ENCODE peak calls at places on chromosomes 5 and 9, in five cellular contexts. Y is MCF 10A, O is T47D, R is heart right ventricle, U is NCI-H2029. D is an unnamed sample.

GRCh38 chr9:79774356-79774755 is 202.6 kb downstream of the TLE4 start:
- DNase-seq in Y (no peak), U (no peak), O (no peak), R (no peak), D (no peak)

GRCh38 chr5:142929602-142930001 is 159.4 kb downstream of the ARHGAP26 start:
- DNase-seq in O (no peak), R (peak; percentile 70), Y (no peak), U (no peak), D (no peak)

GRCh38 chr9:124663046-124663961 is 107.8 kb downstream of the NR6A1 start:
- DNase-seq in U (no peak), Y (no peak), O (no peak), R (no peak), D (no peak)

GRCh38 chr9:130922815-130923610 is 16.0 kb downstream of the FIBCD1 start:
- DNase-seq in Y (no peak), R (no peak), U (no peak), O (no peak), D (no peak)

GRCh38 chr5:150774145-150774544 is 4.4 kb upstream of the SMIM3 start:
- DNase-seq in O (no peak), Y (peak; percentile 85), U (no peak), R (no peak), D (no peak)

GRCh38 chr9:130900701-130901497 is 4.3 kb upstream of the QRFP start:
- DNase-seq in Y (no peak), U (no peak), O (no peak), R (no peak), D (no peak)

GRCh38 chr9:95351051-95351450 is 33.5 kb upstream of the FANCC start:
- DNase-seq in O (no peak), Y (no peak), R (no peak), U (no peak), D (no peak)

GRCh38 chr5:87268126-87268969 is 665 bp downstream of the RASA1 start:
- DNase-seq in U (peak; percentile 59), O (peak; percentile 78), R (peak; percentile 75), Y (peak; percentile 62), D (peak; percentile 69)

GRCh38 chr5:119811443-119811842 is 182.1 kb downstream of the FAM170A start:
- DNase-seq in R (no peak), O (no peak), U (no peak), Y (no peak), D (no peak)

GRCh38 chr9:113524460-113524859 is 60.9 kb downstream of the RGS3 start:
- DNase-seq in U (no peak), O (no peak), Y (no peak), R (no peak), D (no peak)

GRCh38 chr5:115366223-115366622 is 69.8 kb upstream of the CCDC112 start:
- DNase-seq in U (no peak), Y (peak; percentile 38), O (peak; percentile 77), R (peak; percentile 18), D (no peak)

GRCh38 chr9:137281345-137282116 is 4.0 kb downstream of the TOR4A start:
- DNase-seq in U (no peak), Y (no peak), O (no peak), R (no peak), D (no peak)

GRCh38 chr5:154842689-154843530 is 7.5 kb downstream of the FAXDC2 start:
- DNase-seq in U (no peak), R (no peak), Y (no peak), O (peak; percentile 77), D (no peak)

GRCh38 chr5:158511454-158511853 is 588.3 kb downstream of the EBF1 start:
- DNase-seq in O (no peak), U (no peak), R (no peak), Y (no peak), D (no peak)

GRCh38 chr5:83353231-83353630 is 118.3 kb upstream of the VCAN start:
- DNase-seq in R (no peak), O (no peak), U (no peak), Y (no peak), D (no peak)

GRCh38 chr5:82820188-82820587 is 257.0 kb downstream of the TMEM167A start:
- DNase-seq in Y (peak; percentile 57), U (no peak), R (no peak), O (no peak), D (no peak)

GRCh38 chr5:44774279-44774880 is 34.4 kb upstream of the MRPS30 start:
- DNase-seq in Y (peak; percentile 53), R (no peak), O (peak; percentile 70), U (no peak), D (no peak)

GRCh38 chr9:120692901-120693573 is 21.2 kb downstream of the MEGF9 start:
- DNase-seq in Y (no peak), U (no peak), R (no peak), O (no peak), D (no peak)

GRCh38 chr5:127766556-127767335 is 63.6 kb downstream of the CCDC192 start:
- DNase-seq in O (no peak), R (no peak), U (no peak), Y (peak; percentile 14), D (no peak)

D was measured in adrenal gland.